ENCODE peak calls at places on chromosomes 1 and 21, in five cellular contexts. U is T-helper 2 cell, C is DMS153, J is osteocyte, B is NCI-H1694. S is an unnamed sample.

GRCh38 chr1:163824006-163824405 is 502.3 kb downstream of the NUF2 start:
- DNase-seq in C (no peak), B (no peak), U (no peak), J (no peak), S (no peak)

GRCh38 chr1:172360511-172360910 is 60.0 kb upstream of the C1orf105 start:
- DNase-seq in J (no peak), B (no peak), C (no peak), U (no peak), S (peak)

GRCh38 chr1:64097859-64098258 is 105.6 kb upstream of the UBE2U start:
- DNase-seq in B (no peak), C (no peak), U (no peak), J (no peak), S (no peak)

GRCh38 chr1:2480236-2480985 is 4.3 kb downstream of the PLCH2 start:
- DNase-seq in U (no peak), B (no peak), J (no peak), C (no peak), S (no peak)

GRCh38 chr1:156464335-156464734 is 36.2 kb downstream of the MEF2D start:
- DNase-seq in C (no peak), U (no peak), B (no peak), J (no peak), S (no peak)

GRCh38 chr1:212514056-212514614 is 81.4 kb downstream of the NENF start:
- DNase-seq in C (peak), J (no peak), U (no peak), B (no peak), S (peak)

GRCh38 chr21:38333290-38334272 is 76.8 kb downstream of the KCNJ15 start:
- DNase-seq in B (no peak), U (no peak), J (no peak), C (no peak), S (no peak)

GRCh38 chr1:229228522-229228921 is 42.4 kb upstream of the RAB4A start:
- DNase-seq in J (no peak), C (no peak), U (no peak), B (no peak), S (no peak)

GRCh38 chr1:201665036-201665435 is 126.1 kb downstream of the NAV1 start:
- DNase-seq in B (no peak), U (no peak), C (no peak), J (no peak), S (no peak)

GRCh38 chr1:10629816-10630571 is 155.2 kb downstream of the PEX14 start:
- DNase-seq in C (no peak), U (no peak), J (no peak), B (no peak), S (no peak)

GRCh38 chr1:198936371-198937083 is 297.7 kb downstream of the PTPRC start:
- DNase-seq in C (no peak), U (no peak), B (no peak), J (no peak), S (peak)

GRCh38 chr1:39574646-39575045 is 1.9 kb downstream of the PABPC4 start:
- DNase-seq in C (no peak), U (no peak), J (no peak), B (no peak), S (no peak)

GRCh38 chr1:115112496-115113375 is 23.4 kb upstream of the TSPAN2 start:
- DNase-seq in J (no peak), B (no peak), C (no peak), U (peak), S (peak)

GRCh38 chr1:53367503-53368313 is 39.8 kb upstream of the LRP8 start:
- DNase-seq in J (peak), B (no peak), U (no peak), C (no peak), S (no peak)

GRCh38 chr1:183914283-183914682 is 109.4 kb downstream of the RGL1 start:
- DNase-seq in C (no peak), B (no peak), J (no peak), U (no peak), S (no peak)

GRCh38 chr1:51842255-51842654 is 36.3 kb downstream of the NRDC start:
- DNase-seq in U (no peak), B (no peak), J (no peak), C (no peak), S (no peak)

GRCh38 chr21:43364851-43365424 is 62.0 kb downstream of the SIK1 start:
- DNase-seq in J (no peak), U (no peak), C (peak), B (no peak), S (no peak)

GRCh38 chr1:208531003-208531750 is 287.0 kb upstream of the PLXNA2 start:
- DNase-seq in B (no peak), U (no peak), C (no peak), J (peak), S (no peak)

GRCh38 chr1:201614262-201615015 is 75.5 kb downstream of the NAV1 start:
- DNase-seq in U (no peak), J (no peak), B (no peak), C (no peak), S (no peak)

GRCh38 chr1:44677201-44677520 is 2.6 kb downstream of the ARMH1 start:
- DNase-seq in U (no peak), J (no peak), C (peak), B (peak), S (no peak)

GRCh38 chr1:2530501-2531361 is 668 bp upstream of the HES5 start:
- DNase-seq in U (no peak), B (peak), C (peak), J (no peak), S (peak)

GRCh38 chr1:26274801-26275425 is 5.0 kb upstream of the SH3BGRL3 start:
- DNase-seq in C (no peak), J (no peak), U (no peak), B (no peak), S (no peak)

GRCh38 chr1:229862017-229862774 is 204.8 kb upstream of the GALNT2 start:
- DNase-seq in C (no peak), B (no peak), U (no peak), J (no peak), S (no peak)

GRCh38 chr21:45630876-45631275 is 12.6 kb upstream of the PCBP3 start:
- DNase-seq in C (no peak), J (peak), U (no peak), B (no peak), S (no peak)

GRCh38 chr1:172279951-172280350 is 140.5 kb upstream of the C1orf105 start:
- DNase-seq in C (no peak), B (no peak), U (no peak), J (no peak), S (no peak)

GRCh38 chr1:2091611-2092604 is 41.7 kb downstream of the PRKCZ start:
- DNase-seq in C (no peak), J (no peak), U (peak), B (no peak), S (no peak)

GRCh38 chr1:117093870-117094621 is 27.5 kb downstream of the TRIM45 start:
- DNase-seq in J (no peak), B (no peak), U (no peak), C (no peak), S (no peak)

GRCh38 chr1:33070628-33071027 is 10.3 kb upstream of the AZIN2 start:
- DNase-seq in J (no peak), U (no peak), C (no peak), B (no peak), S (no peak)

GRCh38 chr1:110879758-110880606 is 7.0 kb downstream of the CD53 start:
- DNase-seq in B (no peak), C (no peak), J (no peak), U (peak), S (no peak)

GRCh38 chr1:59020151-59020997 is 236.5 kb upstream of the JUN start:
- DNase-seq in B (no peak), U (no peak), C (no peak), J (no peak), S (no peak)

GRCh38 chr1:31460027-31460426 is 47.0 kb downstream of the SERINC2 start:
- DNase-seq in B (no peak), C (no peak), J (no peak), U (no peak), S (no peak)

GRCh38 chr1:62652387-62652786 is 35.8 kb downstream of the DOCK7 start:
- DNase-seq in U (no peak), B (no peak), C (no peak), J (no peak), S (no peak)

GRCh38 chr1:43197343-43198127 is 25.4 kb downstream of the CFAP57 start:
- DNase-seq in U (no peak), C (peak), B (no peak), J (no peak), S (peak)